ENCODE peak calls at places on chromosomes 7 and 10, in four cellular contexts. I is endodermal cell, F is Karpas-422, W is ovary. P is an unnamed sample. For H3K27me3 and H3K9me3, the result is how much of the 10 kb centered on the place peaks cover.

GRCh38 chr7:146656988-146657387 is 540.4 kb downstream of the CNTNAP2 start:
- DNase-seq in I (no peak), W (no peak), F (no peak), P (peak)

GRCh38 chr10:59240581-59241183 is 64.2 kb downstream of the PHYHIPL start:
- DNase-seq in W (no peak), F (peak), I (peak), P (peak)

GRCh38 chr7:108086962-108087361 is 43.2 kb downstream of the LAMB4 start:
- DNase-seq in F (no peak), I (no peak), W (no peak), P (no peak)

GRCh38 chr7:74267756-74268565 is 13.8 kb upstream of the RFC2 start:
- DNase-seq in F (no peak), I (no peak), W (no peak), P (no peak)

GRCh38 chr7:155493744-155494538 is 36.0 kb downstream of the EN2 start:
- DNase-seq in F (no peak), I (no peak), W (no peak), P (no peak)

GRCh38 chr10:13241613-13242012 is 7.4 kb upstream of the UCMA start:
- DNase-seq in F (no peak), I (no peak), W (no peak), P (no peak)

GRCh38 chr7:80232969-80233724 is 98.5 kb downstream of the GNAI1 start:
- DNase-seq in W (no peak), I (no peak), F (no peak), P (no peak)

GRCh38 chr10:19302117-19302516 is 253.5 kb downstream of the MALRD1 start:
- DNase-seq in W (no peak), I (no peak), F (no peak), P (no peak)

GRCh38 chr10:99524050-99524666 is 8.6 kb upstream of the NKX2-3 start:
- DNase-seq in I (peak), F (no peak), W (no peak), P (no peak)
- H3K27me3 ChIP-seq in I (half or more), F (under half), W (under half), P (under half)

DNA sequence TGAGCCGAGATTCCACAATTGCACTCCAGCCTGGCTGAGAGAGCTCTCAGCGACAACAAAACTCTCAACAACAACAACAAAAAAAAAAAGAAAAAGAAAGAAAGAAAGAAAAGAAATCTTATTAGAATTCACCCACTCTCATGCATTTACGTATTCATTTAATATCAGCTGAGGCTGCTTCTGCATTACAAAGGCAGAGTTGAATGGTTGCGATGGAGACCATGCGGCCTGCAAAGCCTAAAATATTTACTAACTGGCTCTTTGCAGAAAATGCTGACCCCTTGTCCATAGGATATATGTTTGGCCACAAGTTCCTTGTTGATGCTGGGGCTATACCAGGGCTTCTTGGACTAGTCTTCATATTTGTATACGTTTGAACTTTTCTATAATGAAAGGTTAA is 109.4 kb downstream of the SPDYE5 start:
- DNase-seq in W (no peak), F (no peak), I (no peak), P (no peak)
- H3K9me3 ChIP-seq in W (under half), F (under half), I (under half), P (under half)

GRCh38 chr10:49608166-49608758 is 1.8 kb upstream of the SLC18A3 start:
- DNase-seq in I (peak), F (no peak), W (no peak), P (no peak)
- H3K27me3 ChIP-seq in I (half or more), F (under half), W (under half), P (under half)

GRCh38 chr7:30831936-30832335 is 60.7 kb downstream of the MINDY4 start:
- DNase-seq in W (no peak), I (no peak), F (no peak), P (no peak)

GRCh38 chr7:30835396-30835915 is 64.2 kb downstream of the MINDY4 start:
- DNase-seq in F (no peak), W (no peak), I (no peak), P (no peak)

GRCh38 chr7:30829476-30829875 is 58.3 kb downstream of the MINDY4 start:
- DNase-seq in I (no peak), W (no peak), F (no peak), P (no peak)

GRCh38 chr7:30828591-30828990 is 57.4 kb downstream of the MINDY4 start:
- DNase-seq in I (no peak), F (no peak), W (no peak), P (no peak)

DNA sequence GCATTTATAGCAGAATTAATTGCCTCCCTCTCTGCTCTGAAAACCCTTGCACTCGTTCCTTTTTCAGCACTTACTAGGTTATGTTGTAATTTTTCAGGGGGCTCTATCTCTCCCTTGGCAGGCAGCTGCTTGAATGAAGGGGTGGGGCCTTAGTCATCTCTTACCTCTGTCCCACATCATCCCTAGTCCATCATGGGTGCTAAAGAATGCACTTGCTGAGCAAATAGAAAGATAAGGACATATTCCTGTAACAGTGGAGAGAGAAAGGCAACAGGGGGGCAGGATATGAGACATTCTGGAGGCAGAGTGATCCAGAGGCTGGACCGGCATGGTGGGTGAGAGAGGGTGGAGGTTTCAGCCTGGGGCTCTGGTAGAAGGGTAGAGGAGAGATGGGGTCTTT is 60.0 kb downstream of the MINDY4 start:
- DNase-seq in F (no peak), I (no peak), W (no peak), P (no peak)
- H3K9me3 ChIP-seq in F (under half), I (under half), W (under half), P (under half)

DNA sequence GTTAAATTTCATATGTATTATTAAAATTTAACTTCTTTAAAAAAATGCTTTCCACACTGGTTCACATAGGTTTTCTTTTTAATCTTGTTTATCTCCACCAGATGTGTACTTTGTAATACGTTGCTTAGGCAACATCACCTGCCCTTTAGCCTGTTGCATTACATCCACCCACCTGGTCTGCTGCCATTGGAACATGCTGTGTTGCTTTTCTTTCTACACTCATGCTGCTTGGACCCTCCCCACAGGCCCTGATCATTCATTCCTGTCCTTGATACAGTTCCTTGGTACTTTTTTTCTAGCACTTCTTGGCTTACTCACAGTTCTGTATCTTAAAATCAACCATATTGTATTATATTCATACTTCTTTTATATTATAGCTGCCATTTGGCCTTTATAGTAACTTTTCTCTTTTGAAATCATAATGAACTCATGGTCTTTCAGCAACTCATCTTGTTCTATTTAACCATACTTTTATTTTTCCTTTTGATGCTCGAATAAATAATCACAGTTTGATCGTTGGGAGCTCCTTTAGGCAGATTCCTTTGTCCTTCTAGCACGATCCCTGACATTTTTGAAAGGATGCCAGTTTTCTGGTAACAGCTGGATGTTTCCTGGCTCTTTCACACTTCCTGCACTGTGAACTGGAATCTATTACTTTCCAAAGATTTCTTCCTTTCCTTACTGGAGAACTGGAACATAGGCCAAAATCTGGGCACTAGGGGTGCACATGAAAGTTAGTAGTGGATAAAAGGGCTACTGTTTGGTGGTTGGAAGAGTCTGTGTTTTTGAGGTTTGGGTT is 125.0 kb downstream of the CDK14 start:
- DNase-seq in I (no peak), F (peak), W (no peak), P (no peak)
- H3K27me3 ChIP-seq in I (under half), F (under half), W (under half), P (under half)

GRCh38 chr7:140908351-140908750 is 16.4 kb downstream of the BRAF start:
- DNase-seq in F (no peak), W (no peak), I (no peak), P (no peak)

GRCh38 chr7:140901946-140902304 is 22.8 kb downstream of the BRAF start:
- DNase-seq in F (no peak), I (no peak), W (no peak), P (no peak)

GRCh38 chr7:140899883-140900282 is 24.8 kb downstream of the BRAF start:
- DNase-seq in I (peak), W (no peak), F (no peak), P (no peak)

GRCh38 chr7:140902305-140902953 is 22.3 kb downstream of the BRAF start:
- DNase-seq in W (no peak), I (no peak), F (no peak), P (no peak)

GRCh38 chr7:140904081-140904480 is 20.6 kb downstream of the BRAF start:
- DNase-seq in I (no peak), F (no peak), W (no peak), P (no peak)
- H3K9me3 ChIP-seq in I (under half), F (under half), W (under half), P (under half)

GRCh38 chr10:67695555-67695954 is 440 bp downstream of the CTNNA3 start:
- DNase-seq in I (no peak), F (no peak), W (no peak), P (no peak)

GRCh38 chr10:67696029-67696428 is at the start of gene CTNNA3:
- DNase-seq in F (no peak), I (no peak), W (no peak), P (no peak)

GRCh38 chr10:67697646-67698245 is 1.8 kb upstream of the CTNNA3 start:
- DNase-seq in W (no peak), I (no peak), F (peak), P (peak)
- H3K27me3 ChIP-seq in W (under half), I (under half), F (under half), P (under half)

P was measured in MM.1S.